ENCODE peak calls at places on chromosomes 5 and 9, in nine cellular contexts. One of them, this sample, is unnamed. For H3K9me3, the result is how much of the 10 kb centered on the place peaks cover.

GRCh38 chr5:343461-344401 is 22.2 kb downstream of the AHRR start:
- DNase-seq in SK-N-SH: peak
- DNase-seq in ovary: peak
- DNase-seq in GM12878: no peak
- DNase-seq in CD8-positive, alpha-beta memory T cell: no peak
- DNase-seq in effector memory CD4-positive, alpha-beta T cell: no peak
- DNase-seq in A673: peak
- DNase-seq in CD8-positive, alpha-beta T cell: peak
- DNase-seq in body of pancreas: peak
- DNase-seq in this sample: peak

GRCh38 chr5:177403826-177404640 is 3.6 kb upstream of the PFN3 start:
- DNase-seq in SK-N-SH: peak
- DNase-seq in ovary: peak
- DNase-seq in GM12878: no peak
- DNase-seq in CD8-positive, alpha-beta memory T cell: peak
- DNase-seq in effector memory CD4-positive, alpha-beta T cell: peak
- DNase-seq in A673: peak
- DNase-seq in CD8-positive, alpha-beta T cell: peak
- DNase-seq in body of pancreas: peak
- DNase-seq in this sample: peak

GRCh38 chr9:13778486-13779110 is 499.1 kb upstream of the MPDZ start:
- DNase-seq in SK-N-SH: no peak
- DNase-seq in ovary: no peak
- DNase-seq in GM12878: no peak
- DNase-seq in CD8-positive, alpha-beta memory T cell: no peak
- DNase-seq in effector memory CD4-positive, alpha-beta T cell: no peak
- DNase-seq in A673: no peak
- DNase-seq in CD8-positive, alpha-beta T cell: no peak
- DNase-seq in body of pancreas: no peak
- DNase-seq in this sample: no peak

GRCh38 chr5:75037106-75037505 is 15.3 kb downstream of the GCNT4 start:
- DNase-seq in SK-N-SH: no peak
- DNase-seq in ovary: no peak
- DNase-seq in GM12878: no peak
- DNase-seq in CD8-positive, alpha-beta memory T cell: no peak
- DNase-seq in effector memory CD4-positive, alpha-beta T cell: no peak
- DNase-seq in A673: peak
- DNase-seq in CD8-positive, alpha-beta T cell: no peak
- DNase-seq in body of pancreas: peak
- DNase-seq in this sample: no peak

GRCh38 chr5:37875051-37875787 is 35.4 kb upstream of the GDNF start:
- DNase-seq in SK-N-SH: no peak
- DNase-seq in ovary: no peak
- DNase-seq in GM12878: no peak
- DNase-seq in CD8-positive, alpha-beta memory T cell: no peak
- DNase-seq in effector memory CD4-positive, alpha-beta T cell: no peak
- DNase-seq in A673: peak
- DNase-seq in CD8-positive, alpha-beta T cell: no peak
- DNase-seq in body of pancreas: no peak
- DNase-seq in this sample: no peak

GRCh38 chr5:164998142-164998541 is 1492.7 kb downstream of the MAT2B start:
- DNase-seq in SK-N-SH: no peak
- DNase-seq in ovary: no peak
- DNase-seq in GM12878: no peak
- DNase-seq in CD8-positive, alpha-beta memory T cell: no peak
- DNase-seq in effector memory CD4-positive, alpha-beta T cell: no peak
- DNase-seq in A673: no peak
- DNase-seq in CD8-positive, alpha-beta T cell: no peak
- DNase-seq in body of pancreas: no peak
- DNase-seq in this sample: no peak

GRCh38 chr5:177498013-177498847 is 826 bp upstream of the PDLIM7 start:
- DNase-seq in SK-N-SH: no peak
- DNase-seq in ovary: peak
- DNase-seq in GM12878: no peak
- DNase-seq in CD8-positive, alpha-beta memory T cell: no peak
- DNase-seq in effector memory CD4-positive, alpha-beta T cell: peak
- DNase-seq in A673: no peak
- DNase-seq in CD8-positive, alpha-beta T cell: no peak
- DNase-seq in body of pancreas: peak
- DNase-seq in this sample: peak

GRCh38 chr5:96651948-96652753 is 10.0 kb upstream of the CAST start:
- DNase-seq in SK-N-SH: peak
- DNase-seq in ovary: no peak
- DNase-seq in GM12878: no peak
- DNase-seq in CD8-positive, alpha-beta memory T cell: no peak
- DNase-seq in effector memory CD4-positive, alpha-beta T cell: no peak
- DNase-seq in A673: peak
- DNase-seq in CD8-positive, alpha-beta T cell: no peak
- DNase-seq in body of pancreas: no peak
- DNase-seq in this sample: peak

GRCh38 chr9:77161966-77162365 is 15.4 kb upstream of the VPS13A start:
- DNase-seq in SK-N-SH: no peak
- DNase-seq in ovary: no peak
- DNase-seq in GM12878: no peak
- DNase-seq in CD8-positive, alpha-beta memory T cell: no peak
- DNase-seq in effector memory CD4-positive, alpha-beta T cell: no peak
- DNase-seq in A673: peak
- DNase-seq in CD8-positive, alpha-beta T cell: no peak
- DNase-seq in body of pancreas: no peak
- DNase-seq in this sample: no peak

GRCh38 chr9:13386324-13386723 is 106.8 kb upstream of the MPDZ start:
- DNase-seq in SK-N-SH: no peak
- DNase-seq in ovary: no peak
- DNase-seq in GM12878: no peak
- DNase-seq in CD8-positive, alpha-beta memory T cell: no peak
- DNase-seq in effector memory CD4-positive, alpha-beta T cell: no peak
- DNase-seq in A673: no peak
- DNase-seq in CD8-positive, alpha-beta T cell: no peak
- DNase-seq in body of pancreas: no peak
- DNase-seq in this sample: peak

GRCh38 chr9:36866840-36867239 is 167.2 kb downstream of the PAX5 start:
- DNase-seq in SK-N-SH: peak
- DNase-seq in ovary: no peak
- DNase-seq in GM12878: no peak
- DNase-seq in CD8-positive, alpha-beta memory T cell: no peak
- DNase-seq in effector memory CD4-positive, alpha-beta T cell: no peak
- DNase-seq in A673: peak
- DNase-seq in CD8-positive, alpha-beta T cell: no peak
- DNase-seq in body of pancreas: no peak
- DNase-seq in this sample: no peak

GRCh38 chr9:134469041-134469875 is 143.0 kb downstream of the RXRA start:
- DNase-seq in SK-N-SH: no peak
- DNase-seq in ovary: peak
- DNase-seq in GM12878: no peak
- DNase-seq in CD8-positive, alpha-beta memory T cell: no peak
- DNase-seq in effector memory CD4-positive, alpha-beta T cell: no peak
- DNase-seq in A673: no peak
- DNase-seq in CD8-positive, alpha-beta T cell: no peak
- DNase-seq in body of pancreas: no peak
- DNase-seq in this sample: peak

GRCh38 chr9:119902611-119903010 is 533.4 kb upstream of the BRINP1 start:
- DNase-seq in SK-N-SH: no peak
- DNase-seq in ovary: no peak
- DNase-seq in GM12878: no peak
- DNase-seq in CD8-positive, alpha-beta memory T cell: no peak
- DNase-seq in effector memory CD4-positive, alpha-beta T cell: no peak
- DNase-seq in A673: no peak
- DNase-seq in CD8-positive, alpha-beta T cell: no peak
- DNase-seq in body of pancreas: no peak
- DNase-seq in this sample: no peak

GRCh38 chr9:87853843-87854242 is 28.8 kb upstream of the SPATA31E1 start:
- DNase-seq in SK-N-SH: peak
- DNase-seq in ovary: no peak
- DNase-seq in GM12878: no peak
- DNase-seq in CD8-positive, alpha-beta memory T cell: no peak
- DNase-seq in effector memory CD4-positive, alpha-beta T cell: no peak
- DNase-seq in A673: peak
- DNase-seq in CD8-positive, alpha-beta T cell: no peak
- DNase-seq in body of pancreas: no peak
- DNase-seq in this sample: no peak

GRCh38 chr5:140041492-140042421 is 1.3 kb downstream of the NRG2 start:
- DNase-seq in SK-N-SH: peak
- DNase-seq in ovary: peak
- DNase-seq in GM12878: peak
- DNase-seq in CD8-positive, alpha-beta memory T cell: no peak
- DNase-seq in effector memory CD4-positive, alpha-beta T cell: no peak
- DNase-seq in A673: peak
- DNase-seq in CD8-positive, alpha-beta T cell: no peak
- DNase-seq in body of pancreas: peak
- DNase-seq in this sample: peak

GRCh38 chr9:126613656-126614055 is at the start of gene LMX1B:
- DNase-seq in SK-N-SH: peak
- DNase-seq in ovary: no peak
- DNase-seq in GM12878: no peak
- DNase-seq in CD8-positive, alpha-beta memory T cell: no peak
- DNase-seq in effector memory CD4-positive, alpha-beta T cell: no peak
- DNase-seq in A673: peak
- DNase-seq in CD8-positive, alpha-beta T cell: no peak
- DNase-seq in body of pancreas: peak
- DNase-seq in this sample: peak

GRCh38 chr5:112004867-112005532 is 248.0 kb upstream of the NREP start:
- DNase-seq in SK-N-SH: no peak
- DNase-seq in ovary: no peak
- DNase-seq in GM12878: peak
- DNase-seq in CD8-positive, alpha-beta memory T cell: no peak
- DNase-seq in effector memory CD4-positive, alpha-beta T cell: no peak
- DNase-seq in A673: no peak
- DNase-seq in CD8-positive, alpha-beta T cell: no peak
- DNase-seq in body of pancreas: no peak
- DNase-seq in this sample: no peak

GRCh38 chr5:15995206-15996052 is 184.2 kb downstream of the MARCHF11 start:
- DNase-seq in SK-N-SH: peak
- DNase-seq in ovary: no peak
- DNase-seq in GM12878: no peak
- DNase-seq in CD8-positive, alpha-beta memory T cell: no peak
- DNase-seq in effector memory CD4-positive, alpha-beta T cell: no peak
- DNase-seq in A673: peak
- DNase-seq in CD8-positive, alpha-beta T cell: no peak
- DNase-seq in body of pancreas: no peak
- DNase-seq in this sample: no peak
- H3K27ac ChIP-seq in SK-N-SH: no peak
- H3K27ac ChIP-seq in ovary: no peak
- H3K27ac ChIP-seq in GM12878: no peak
- H3K27ac ChIP-seq in CD8-positive, alpha-beta memory T cell: no peak
- H3K27ac ChIP-seq in effector memory CD4-positive, alpha-beta T cell: no peak
- H3K27ac ChIP-seq in A673: no peak
- H3K27ac ChIP-seq in CD8-positive, alpha-beta T cell: no peak
- H3K27ac ChIP-seq in body of pancreas: no peak
- H3K27ac ChIP-seq in this sample: no peak

DNA sequence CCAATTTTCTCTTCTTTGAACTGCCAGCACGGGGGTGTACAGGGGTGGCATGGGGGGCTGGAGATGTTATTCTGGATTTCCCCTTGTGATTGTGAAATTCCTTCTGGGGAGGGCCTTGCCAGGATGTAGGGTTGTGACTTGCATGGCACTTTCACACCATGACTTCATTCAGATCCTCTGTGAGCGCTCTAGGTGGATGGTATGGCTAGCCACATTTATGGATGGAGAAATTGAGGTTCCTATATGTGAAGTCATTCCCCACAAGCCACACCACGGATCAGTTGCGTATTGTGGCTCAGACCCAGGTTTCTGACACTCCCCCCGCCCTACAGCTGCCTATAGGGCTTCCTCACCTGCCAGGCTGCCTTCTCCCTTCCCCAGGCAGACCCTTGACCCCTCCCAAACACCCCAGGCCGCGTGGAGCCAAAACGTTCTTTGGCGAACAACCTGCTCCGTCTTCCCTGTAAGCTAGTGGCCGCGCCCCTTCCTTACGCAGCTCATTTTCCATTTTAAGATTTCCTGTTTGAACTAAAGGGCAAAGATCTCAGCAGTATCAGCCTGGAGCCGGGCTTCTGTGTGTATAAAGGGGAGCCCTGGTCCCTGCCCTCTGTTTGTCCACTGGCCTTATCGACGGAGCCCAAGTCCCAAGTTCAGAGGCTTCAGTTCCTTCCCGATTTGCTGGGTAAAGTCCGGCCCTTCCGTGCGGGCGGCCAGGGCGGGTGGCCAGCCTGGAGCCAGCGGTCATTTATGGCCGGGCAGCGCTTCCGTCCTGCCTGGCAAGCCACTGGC is 97.8 kb upstream of the KLF4 start:
- DNase-seq in SK-N-SH: no peak
- DNase-seq in ovary: no peak
- DNase-seq in GM12878: no peak
- DNase-seq in CD8-positive, alpha-beta memory T cell: no peak
- DNase-seq in effector memory CD4-positive, alpha-beta T cell: no peak
- DNase-seq in A673: no peak
- DNase-seq in CD8-positive, alpha-beta T cell: no peak
- DNase-seq in body of pancreas: peak
- DNase-seq in this sample: peak
- H3K4me3 ChIP-seq in SK-N-SH: peak
- H3K4me3 ChIP-seq in ovary: no peak
- H3K4me3 ChIP-seq in GM12878: no peak
- H3K4me3 ChIP-seq in CD8-positive, alpha-beta memory T cell: no peak
- H3K4me3 ChIP-seq in effector memory CD4-positive, alpha-beta T cell: no peak
- H3K4me3 ChIP-seq in A673: no peak
- H3K4me3 ChIP-seq in CD8-positive, alpha-beta T cell: no peak
- H3K4me3 ChIP-seq in body of pancreas: no peak
- H3K4me3 ChIP-seq in this sample: no peak

GRCh38 chr5:141343953-141344463 is 379 bp downstream of the PCDHGA3 start:
- DNase-seq in SK-N-SH: no peak
- DNase-seq in ovary: no peak
- DNase-seq in GM12878: no peak
- DNase-seq in CD8-positive, alpha-beta memory T cell: no peak
- DNase-seq in effector memory CD4-positive, alpha-beta T cell: no peak
- DNase-seq in A673: no peak
- DNase-seq in CD8-positive, alpha-beta T cell: no peak
- DNase-seq in body of pancreas: no peak
- DNase-seq in this sample: no peak
- H3K9me3 ChIP-seq in SK-N-SH: under half
- H3K9me3 ChIP-seq in ovary: under half
- H3K9me3 ChIP-seq in GM12878: under half
- H3K9me3 ChIP-seq in CD8-positive, alpha-beta memory T cell: under half
- H3K9me3 ChIP-seq in effector memory CD4-positive, alpha-beta T cell: under half
- H3K9me3 ChIP-seq in A673: under half
- H3K9me3 ChIP-seq in CD8-positive, alpha-beta T cell: under half
- H3K9me3 ChIP-seq in body of pancreas: under half
- H3K9me3 ChIP-seq in this sample: under half

GRCh38 chr9:93391898-93392297 is 59.6 kb upstream of the FAM120A start:
- DNase-seq in SK-N-SH: no peak
- DNase-seq in ovary: no peak
- DNase-seq in GM12878: no peak
- DNase-seq in CD8-positive, alpha-beta memory T cell: no peak
- DNase-seq in effector memory CD4-positive, alpha-beta T cell: no peak
- DNase-seq in A673: no peak
- DNase-seq in CD8-positive, alpha-beta T cell: no peak
- DNase-seq in body of pancreas: no peak
- DNase-seq in this sample: no peak
- H3K27ac ChIP-seq in SK-N-SH: no peak
- H3K27ac ChIP-seq in ovary: no peak
- H3K27ac ChIP-seq in GM12878: no peak
- H3K27ac ChIP-seq in CD8-positive, alpha-beta memory T cell: no peak
- H3K27ac ChIP-seq in effector memory CD4-positive, alpha-beta T cell: no peak
- H3K27ac ChIP-seq in A673: no peak
- H3K27ac ChIP-seq in CD8-positive, alpha-beta T cell: no peak
- H3K27ac ChIP-seq in body of pancreas: no peak
- H3K27ac ChIP-seq in this sample: no peak